ENCODE peak calls at places on chromosome 16, in ten cellular contexts. T, K, U, H, P, D, M, F, E and A are unnamed samples.

GRCh38 chr16:35391328-35391727 is 1931.9 kb downstream of the TP53TG3F start:
- DNase-seq in T (no peak), K (peak), U (peak), H (no peak), P (peak), D (peak), M (no peak), F (no peak), E (no peak), A (peak)

GRCh38 chr16:57637424-57637823 is 9.0 kb downstream of the ADGRG1 start:
- DNase-seq in T (no peak), K (no peak), U (peak), H (peak), P (no peak), D (no peak), M (no peak), F (no peak), E (no peak), A (no peak)

GRCh38 chr16:73213761-73214480 is 166.0 kb upstream of the ZFHX3 start:
- DNase-seq in T (no peak), K (peak), U (no peak), H (no peak), P (no peak), D (no peak), M (no peak), F (no peak), E (peak), A (no peak)

GRCh38 chr16:69344171-69344570 is 4.6 kb downstream of the NIP7 start:
- DNase-seq in T (no peak), K (no peak), U (peak), H (no peak), P (no peak), D (no peak), M (no peak), F (no peak), E (no peak), A (no peak)

GRCh38 chr16:88920618-88921602 is 54.5 kb upstream of the PABPN1L start:
- DNase-seq in T (no peak), K (peak), U (peak), H (peak), P (peak), D (no peak), M (peak), F (no peak), E (peak), A (peak)

GRCh38 chr16:72256398-72257048 is 84.6 kb upstream of the PMFBP1 start:
- DNase-seq in T (no peak), K (peak), U (no peak), H (no peak), P (no peak), D (peak), M (peak), F (no peak), E (peak), A (no peak)

GRCh38 chr16:53991181-53992056 is 287.5 kb downstream of the FTO start:
- DNase-seq in T (no peak), K (peak), U (no peak), H (no peak), P (no peak), D (no peak), M (no peak), F (no peak), E (no peak), A (peak)

GRCh38 chr16:4684763-4685162 is 8.6 kb upstream of the NUDT16L1 start:
- DNase-seq in T (no peak), K (no peak), U (no peak), H (no peak), P (no peak), D (no peak), M (no peak), F (no peak), E (no peak), A (no peak)

GRCh38 chr16:50534556-50534955 is 13.6 kb upstream of the NKD1 start:
- DNase-seq in T (no peak), K (no peak), U (no peak), H (no peak), P (no peak), D (no peak), M (no peak), F (no peak), E (no peak), A (no peak)

GRCh38 chr16:65936096-65936495 is 430.4 kb upstream of the CDH5 start:
- DNase-seq in T (no peak), K (no peak), U (no peak), H (no peak), P (no peak), D (peak), M (no peak), F (no peak), E (no peak), A (no peak)

GRCh38 chr16:75074920-75075687 is 41.5 kb downstream of the LDHD start:
- DNase-seq in T (no peak), K (no peak), U (no peak), H (no peak), P (no peak), D (no peak), M (no peak), F (no peak), E (no peak), A (no peak)

GRCh38 chr16:72301416-72302048 is 129.6 kb upstream of the PMFBP1 start:
- DNase-seq in T (no peak), K (no peak), U (no peak), H (no peak), P (no peak), D (no peak), M (no peak), F (no peak), E (no peak), A (no peak)

GRCh38 chr16:561957-562938 is 2.1 kb downstream of the PRR35 start:
- DNase-seq in T (no peak), K (no peak), U (no peak), H (no peak), P (no peak), D (no peak), M (no peak), F (no peak), E (no peak), A (no peak)

GRCh38 chr16:69481901-69482341 is 57.5 kb downstream of the CYB5B start:
- DNase-seq in T (no peak), K (peak), U (peak), H (peak), P (peak), D (no peak), M (peak), F (no peak), E (peak), A (no peak)

GRCh38 chr16:50309156-50309526 is 42.8 kb downstream of the ADCY7 start:
- DNase-seq in T (no peak), K (no peak), U (no peak), H (no peak), P (no peak), D (no peak), M (no peak), F (no peak), E (no peak), A (no peak)

GRCh38 chr16:12308060-12308459 is 331.5 kb downstream of the SNX29 start:
- DNase-seq in T (no peak), K (no peak), U (no peak), H (no peak), P (no peak), D (no peak), M (no peak), F (no peak), E (no peak), A (no peak)

GRCh38 chr16:88454315-88455057 is 1.4 kb downstream of the ZFPM1 start:
- DNase-seq in T (peak), K (no peak), U (no peak), H (peak), P (no peak), D (no peak), M (peak), F (no peak), E (no peak), A (no peak)

GRCh38 chr16:19472487-19472886 is 49.4 kb downstream of the GDE1 start:
- DNase-seq in T (no peak), K (no peak), U (no peak), H (no peak), P (no peak), D (no peak), M (no peak), F (no peak), E (no peak), A (no peak)

GRCh38 chr16:2152695-2153506 is 2.7 kb upstream of the TRAF7 start:
- DNase-seq in T (peak), K (peak), U (no peak), H (no peak), P (no peak), D (no peak), M (no peak), F (no peak), E (no peak), A (peak)

GRCh38 chr16:50853329-50853728 is 111.4 kb downstream of the CYLD start:
- DNase-seq in T (no peak), K (no peak), U (no peak), H (no peak), P (no peak), D (no peak), M (no peak), F (no peak), E (no peak), A (no peak)

GRCh38 chr16:68756250-68757051 is 19.4 kb downstream of the CDH1 start:
- DNase-seq in T (no peak), K (no peak), U (no peak), H (no peak), P (no peak), D (no peak), M (peak), F (no peak), E (no peak), A (peak)

GRCh38 chr16:69187387-69187890 is 475 bp downstream of the SNTB2 start:
- DNase-seq in T (peak), K (peak), U (peak), H (peak), P (peak), D (no peak), M (peak), F (peak), E (no peak), A (peak)

GRCh38 chr16:67726106-67727034 is 7.3 kb upstream of the GFOD2 start:
- DNase-seq in T (no peak), K (peak), U (no peak), H (no peak), P (no peak), D (peak), M (no peak), F (no peak), E (no peak), A (no peak)

GRCh38 chr16:81567987-81568748 is 123.6 kb downstream of the CMIP start:
- DNase-seq in T (no peak), K (peak), U (peak), H (no peak), P (no peak), D (peak), M (peak), F (no peak), E (peak), A (peak)

GRCh38 chr16:88633684-88634140 is 4.7 kb upstream of the IL17C start:
- DNase-seq in T (peak), K (peak), U (peak), H (peak), P (peak), D (no peak), M (no peak), F (no peak), E (no peak), A (peak)

GRCh38 chr16:72552675-72553074 is 380.7 kb upstream of the PMFBP1 start:
- DNase-seq in T (no peak), K (no peak), U (no peak), H (no peak), P (no peak), D (no peak), M (no peak), F (no peak), E (no peak), A (no peak)

GRCh38 chr16:17072104-17072503 is 398.7 kb downstream of the XYLT1 start:
- DNase-seq in T (no peak), K (no peak), U (no peak), H (no peak), P (no peak), D (no peak), M (no peak), F (no peak), E (no peak), A (no peak)

GRCh38 chr16:65740716-65741115 is 618.9 kb upstream of the CDH11 start:
- DNase-seq in T (no peak), K (no peak), U (no peak), H (no peak), P (no peak), D (no peak), M (no peak), F (no peak), E (no peak), A (no peak)

DNA sequence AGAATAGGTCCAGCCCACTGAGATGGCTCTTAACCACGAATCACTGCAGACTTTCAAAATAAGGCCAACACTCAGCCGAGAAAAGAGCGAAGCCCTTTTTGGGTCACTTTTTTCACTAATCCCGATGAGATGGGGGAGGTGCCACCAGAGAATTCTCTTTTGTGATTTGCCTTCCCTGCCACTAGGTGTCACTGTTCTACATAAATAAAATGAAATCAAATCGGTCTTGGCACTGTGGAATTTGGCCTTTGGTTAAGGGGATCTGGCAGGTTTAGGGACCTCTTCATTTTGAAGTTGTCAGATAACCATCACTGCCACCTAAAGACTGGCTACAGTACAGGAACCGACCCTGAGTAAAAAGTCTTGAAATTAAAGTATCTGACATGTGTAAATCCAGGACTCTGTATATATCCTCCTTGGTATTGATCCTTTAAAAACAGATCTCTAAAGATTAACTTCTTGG is 147.0 kb downstream of the HS3ST4 start:
- DNase-seq in T (peak), K (peak), U (no peak), H (peak), P (peak), D (peak), M (peak), F (peak), E (peak), A (peak)
- TF ChIP-seq CTCF in T (peak), K (peak), U (peak), H (peak), P (peak), D (peak), M (peak), F (peak), E (peak), A (peak)

GRCh38 chr16:83615981-83616380 is 191.8 kb upstream of the HSBP1 start:
- DNase-seq in T (no peak), K (no peak), U (no peak), H (no peak), P (peak), D (no peak), M (no peak), F (no peak), E (no peak), A (no peak)

GRCh38 chr16:83623091-83623730 is 184.6 kb upstream of the HSBP1 start:
- DNase-seq in T (no peak), K (no peak), U (no peak), H (no peak), P (peak), D (no peak), M (no peak), F (no peak), E (no peak), A (no peak)

GRCh38 chr16:83622010-83622409 is 185.8 kb upstream of the HSBP1 start:
- DNase-seq in T (no peak), K (no peak), U (no peak), H (no peak), P (no peak), D (no peak), M (no peak), F (no peak), E (no peak), A (no peak)

GRCh38 chr16:83615553-83615952 is 192.2 kb upstream of the HSBP1 start:
- DNase-seq in T (no peak), K (no peak), U (no peak), H (no peak), P (no peak), D (no peak), M (no peak), F (no peak), E (no peak), A (no peak)

GRCh38 chr16:83619381-83620150 is 188.2 kb upstream of the HSBP1 start:
- DNase-seq in T (no peak), K (no peak), U (no peak), H (no peak), P (peak), D (no peak), M (no peak), F (no peak), E (no peak), A (no peak)
- TF ChIP-seq CTCF in T (no peak), K (no peak), U (no peak), H (no peak), P (no peak), D (no peak), M (no peak), F (no peak), E (no peak), A (no peak)

GRCh38 chr16:70658921-70659320 is 12.6 kb downstream of the IL34 start:
- DNase-seq in T (no peak), K (no peak), U (no peak), H (no peak), P (no peak), D (no peak), M (no peak), F (no peak), E (no peak), A (no peak)

GRCh38 chr16:70657956-70658355 is 11.6 kb downstream of the IL34 start:
- DNase-seq in T (no peak), K (no peak), U (no peak), H (no peak), P (no peak), D (no peak), M (no peak), F (no peak), E (no peak), A (no peak)

GRCh38 chr16:70653809-70654771 is 7.7 kb downstream of the IL34 start:
- DNase-seq in T (peak), K (peak), U (peak), H (peak), P (peak), D (peak), M (peak), F (peak), E (no peak), A (peak)

GRCh38 chr16:70656065-70656711 is 9.8 kb downstream of the IL34 start:
- DNase-seq in T (no peak), K (no peak), U (no peak), H (no peak), P (no peak), D (no peak), M (no peak), F (no peak), E (no peak), A (no peak)

DNA sequence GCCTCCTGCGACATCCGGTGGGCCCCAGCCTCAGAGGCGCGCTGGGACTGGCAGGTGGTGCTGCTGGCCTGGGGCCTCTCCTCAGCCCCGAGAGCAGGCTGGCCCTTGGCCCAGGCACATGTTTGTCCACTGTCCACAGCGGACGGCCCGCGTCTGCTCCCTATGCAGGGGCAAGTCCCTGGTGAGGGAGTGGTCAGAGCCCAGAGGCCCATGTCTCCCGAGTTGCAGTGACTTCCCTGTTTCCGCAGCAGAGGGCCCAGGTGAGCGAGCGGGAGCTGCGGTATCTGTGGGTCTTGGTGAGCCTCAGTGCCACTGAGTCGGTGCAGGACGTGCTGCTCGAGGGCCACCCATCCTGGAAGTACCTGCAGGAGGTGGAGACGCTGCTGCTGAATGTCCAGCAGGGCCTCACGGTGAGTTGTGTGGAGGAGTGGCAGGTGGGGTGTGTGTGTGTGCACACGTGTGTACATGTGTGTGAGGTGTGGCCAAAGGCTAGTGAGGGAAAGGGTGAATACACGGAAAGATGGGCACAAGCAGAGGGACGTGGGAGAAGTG is 10.4 kb downstream of the IL34 start:
- DNase-seq in T (no peak), K (no peak), U (no peak), H (no peak), P (peak), D (no peak), M (no peak), F (no peak), E (no peak), A (no peak)
- TF ChIP-seq CTCF in T (no peak), K (no peak), U (no peak), H (no peak), P (peak), D (no peak), M (no peak), F (peak), E (no peak), A (no peak)

GRCh38 chr16:8819635-8820034 is 22.0 kb downstream of the PMM2 start:
- DNase-seq in T (no peak), K (no peak), U (no peak), H (no peak), P (no peak), D (no peak), M (no peak), F (no peak), E (no peak), A (no peak)

GRCh38 chr16:8822403-8822802 is 24.8 kb downstream of the PMM2 start:
- DNase-seq in T (no peak), K (no peak), U (no peak), H (no peak), P (no peak), D (no peak), M (no peak), F (no peak), E (no peak), A (no peak)

GRCh38 chr16:8814095-8814806 is 16.6 kb downstream of the PMM2 start:
- DNase-seq in T (no peak), K (no peak), U (no peak), H (no peak), P (no peak), D (no peak), M (no peak), F (no peak), E (no peak), A (no peak)

GRCh38 chr16:8816967-8817662 is 19.5 kb downstream of the PMM2 start:
- DNase-seq in T (no peak), K (no peak), U (no peak), H (no peak), P (no peak), D (no peak), M (no peak), F (no peak), E (no peak), A (no peak)

DNA sequence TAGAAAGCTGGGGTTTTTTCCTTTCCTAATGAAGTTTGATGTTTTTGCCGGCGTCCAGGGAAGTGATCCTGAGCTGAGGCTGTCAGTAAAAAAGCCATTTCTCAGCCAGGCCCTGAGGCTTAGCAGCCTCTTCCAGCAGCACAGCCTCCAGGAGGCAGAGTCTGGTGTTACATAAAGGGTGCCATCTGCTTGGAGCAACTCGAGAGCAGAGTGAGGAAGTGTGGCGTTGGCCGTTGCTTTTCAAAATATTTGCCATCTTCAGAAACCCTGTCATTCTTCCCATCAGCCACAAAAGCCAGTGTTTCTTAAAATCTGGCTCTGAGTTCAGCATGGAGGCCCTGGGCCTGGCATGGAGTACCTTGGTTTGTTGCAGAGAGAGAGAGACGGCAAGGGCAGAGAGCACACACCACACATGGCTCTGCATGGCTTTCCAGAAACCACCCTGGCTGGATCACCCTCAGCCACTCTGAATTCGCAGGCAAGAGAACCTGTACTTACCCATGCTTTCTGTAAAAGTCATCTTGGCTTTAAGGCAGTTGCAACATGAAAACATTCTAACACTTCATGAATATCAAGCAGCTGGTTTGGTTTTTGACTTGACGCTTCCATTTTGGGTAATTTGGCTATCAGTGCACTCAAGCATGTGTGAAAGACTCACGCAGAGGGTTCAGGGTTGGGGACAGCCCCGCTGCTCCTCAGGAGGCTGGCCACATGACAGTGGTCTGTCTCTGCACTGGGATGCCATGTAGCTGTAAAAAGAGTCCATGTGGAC is 21.0 kb downstream of the PMM2 start:
- DNase-seq in T (no peak), K (no peak), U (no peak), H (no peak), P (no peak), D (no peak), M (no peak), F (no peak), E (no peak), A (no peak)
- TF ChIP-seq CTCF in T (no peak), K (no peak), U (no peak), H (no peak), P (no peak), D (no peak), M (no peak), F (no peak), E (no peak), A (no peak)